ENCODE peak calls at places on chromosomes 5 and 9, in four cellular contexts. J is putamen, F is ELR, M is A549. K is an unnamed sample.

GRCh38 chr9:101047848-101048402 is 19.4 kb downstream of the PLPPR1 start:
- DNase-seq in J (no peak), F (peak), M (no peak), K (no peak)

GRCh38 chr5:137607771-137608170 is 108.6 kb upstream of the SPOCK1 start:
- DNase-seq in J (no peak), F (no peak), M (no peak), K (no peak)

GRCh38 chr9:133470427-133470924 is 8.4 kb downstream of the SLC2A6 start:
- DNase-seq in J (no peak), F (no peak), M (no peak), K (no peak)

GRCh38 chr9:83598487-83598886 is 24.5 kb upstream of the IDNK start:
- DNase-seq in J (no peak), F (no peak), M (no peak), K (no peak)

GRCh38 chr5:93622240-93622885 is 39.3 kb downstream of the NR2F1 start:
- DNase-seq in J (peak), F (peak), M (no peak), K (peak)

GRCh38 chr5:147836439-147836838 is 5.0 kb upstream of the SPINK1 start:
- DNase-seq in J (no peak), F (no peak), M (no peak), K (no peak)

GRCh38 chr5:76617229-76617628 is 6.0 kb downstream of the F2RL2 start:
- DNase-seq in J (no peak), F (peak), M (no peak), K (no peak)

GRCh38 chr9:96667363-96667728 is 12.2 kb upstream of the PRXL2C start:
- DNase-seq in J (no peak), F (peak), M (no peak), K (no peak)

GRCh38 chr9:124505901-124506346 is 1.3 kb downstream of the NR5A1 start:
- DNase-seq in J (no peak), F (no peak), M (no peak), K (no peak)

GRCh38 chr9:122221223-122221811 is 7.4 kb downstream of the LHX6 start:
- DNase-seq in J (no peak), F (no peak), M (no peak), K (no peak)

GRCh38 chr9:92299116-92299515 is 5.6 kb upstream of the IARS1 start:
- DNase-seq in J (no peak), F (no peak), M (no peak), K (no peak)

GRCh38 chr5:32278403-32278802 is 34.3 kb downstream of the MTMR12 start:
- DNase-seq in J (no peak), F (peak), M (no peak), K (no peak)

GRCh38 chr9:78871086-78871451 is 574.1 kb downstream of the PSAT1 start:
- DNase-seq in J (no peak), F (no peak), M (no peak), K (no peak)

GRCh38 chr5:160166069-160166972 is 47.1 kb upstream of the PWWP2A start:
- DNase-seq in J (no peak), F (no peak), M (no peak), K (no peak)

GRCh38 chr5:147565524-147565923 is 55.7 kb upstream of the DPYSL3 start:
- DNase-seq in J (no peak), F (peak), M (peak), K (no peak)

GRCh38 chr5:541888-542692 is 17.8 kb upstream of the SLC9A3 start:
- DNase-seq in J (no peak), F (no peak), M (no peak), K (no peak)

GRCh38 chr5:149567226-149567625 is 14.1 kb upstream of the ARHGEF37 start:
- DNase-seq in J (no peak), F (no peak), M (no peak), K (no peak)

GRCh38 chr5:135457424-135458071 is 5.4 kb upstream of the TIFAB start:
- DNase-seq in J (no peak), F (peak), M (peak), K (peak)

GRCh38 chr9:137117269-137117731 is 2.8 kb upstream of the DPP7 start:
- DNase-seq in J (no peak), F (no peak), M (no peak), K (no peak)

GRCh38 chr9:90801175-90801506 is 478 bp upstream of the SYK start:
- DNase-seq in J (no peak), F (no peak), M (no peak), K (no peak)

GRCh38 chr9:73156593-73157187 is 5.0 kb downstream of the ANXA1 start:
- DNase-seq in J (no peak), F (no peak), M (no peak), K (no peak)

GRCh38 chr9:86282077-86282978 is at the start of gene ISCA1:
- DNase-seq in J (peak), F (peak), M (peak), K (peak)

GRCh38 chr5:147688965-147689364 is 93.6 kb downstream of the JAKMIP2 start:
- DNase-seq in J (peak), F (no peak), M (no peak), K (peak)

GRCh38 chr9:2307480-2307879 is 292.3 kb downstream of the SMARCA2 start:
- DNase-seq in J (no peak), F (peak), M (no peak), K (no peak)

GRCh38 chr9:91711755-91712591 is 238.1 kb downstream of the ROR2 start:
- DNase-seq in J (peak), F (peak), M (no peak), K (peak)

GRCh38 chr5:172412724-172413260 is 41.5 kb downstream of the SH3PXD2B start:
- DNase-seq in J (no peak), F (peak), M (no peak), K (peak)

GRCh38 chr9:85053206-85053605 is 383.7 kb downstream of the NTRK2 start:
- DNase-seq in J (no peak), F (no peak), M (no peak), K (no peak)

GRCh38 chr5:172508471-172509404 is 54.4 kb upstream of the SH3PXD2B start:
- DNase-seq in J (no peak), F (no peak), M (no peak), K (no peak)

GRCh38 chr5:175201393-175201792 is 242.6 kb downstream of the DRD1 start:
- DNase-seq in J (no peak), F (peak), M (no peak), K (no peak)

GRCh38 chr5:39775458-39776365 is 350.9 kb upstream of the DAB2 start:
- DNase-seq in J (no peak), F (peak), M (peak), K (no peak)

GRCh38 chr5:80659111-80659510 is 4.3 kb upstream of the DHFR start:
- DNase-seq in J (no peak), F (peak), M (no peak), K (no peak)

GRCh38 chr9:104808030-104808614 is 44.2 kb downstream of the NIPSNAP3B start:
- DNase-seq in J (peak), F (peak), M (no peak), K (peak)

GRCh38 chr9:99368341-99369326 is 146.6 kb downstream of the SEC61B start:
- DNase-seq in J (peak), F (peak), M (no peak), K (peak)

GRCh38 chr9:76887951-76888350 is 18.0 kb downstream of the PRUNE2 start:
- DNase-seq in J (no peak), F (no peak), M (no peak), K (no peak)

GRCh38 chr5:123874600-123875201 is 362.7 kb downstream of the CSNK1G3 start:
- DNase-seq in J (peak), F (no peak), M (no peak), K (peak)

GRCh38 chr5:120236360-120236759 is 227.7 kb upstream of the PRR16 start:
- DNase-seq in J (no peak), F (no peak), M (no peak), K (no peak)